ENCODE peak calls at places on chromosomes 6 and 20, in ten cellular contexts. Q, O, L, P, G, K, X, Y, J and F are unnamed samples.

GRCh38 chr6:117956386-117956785 is 49.3 kb downstream of the SLC35F1 start:
- DNase-seq in O (no peak), J (no peak), Q (no peak), G (no peak), L (no peak), Y (no peak), K (no peak), X (no peak), P (no peak), F (no peak)

GRCh38 chr6:39387785-39388184 is 65.3 kb upstream of the KCNK16 start:
- DNase-seq in J (peak; percentile 29), X (no peak), P (no peak), Y (no peak), Q (no peak), O (no peak), L (no peak), K (no peak), G (no peak), F (no peak)

GRCh38 chr6:166637001-166637400 is 9.9 kb upstream of the RPS6KA2 start:
- DNase-seq in O (peak; percentile 18), J (no peak), Y (no peak), P (no peak), G (no peak), X (no peak), Q (no peak), K (no peak), L (no peak), F (no peak)

GRCh38 chr20:48945840-48946514 is 24.5 kb downstream of the ARFGEF2 start:
- DNase-seq in Y (no peak), G (no peak), O (no peak), J (no peak), P (no peak), Q (no peak), L (peak; percentile 83), X (peak; percentile 88), K (peak; percentile 43), F (peak; percentile 30)

GRCh38 chr20:12936524-12936923 is 72.2 kb upstream of the SPTLC3 start:
- DNase-seq in Q (no peak), P (no peak), K (no peak), L (no peak), O (no peak), G (no peak), Y (no peak), J (no peak), X (no peak), F (no peak)

GRCh38 chr20:50320005-50320909 is 129.6 kb downstream of the CEBPB start:
- DNase-seq in X (peak; percentile 4), O (no peak), G (no peak), P (no peak), L (no peak), Y (no peak), K (no peak), J (no peak), Q (no peak), F (no peak)

GRCh38 chr6:117496383-117496990 is 14.0 kb downstream of the DCBLD1 start:
- DNase-seq in Q (no peak), X (no peak), Y (no peak), J (no peak), O (no peak), P (no peak), L (no peak), G (no peak), K (no peak), F (no peak)

GRCh38 chr6:21022343-21023107 is 488.3 kb downstream of the CDKAL1 start:
- DNase-seq in P (no peak), L (no peak), X (no peak), K (no peak), J (no peak), G (no peak), O (no peak), Q (no peak), Y (no peak), F (peak; percentile 60)

GRCh38 chr6:40307712-40308111 is 279.5 kb downstream of the LRFN2 start:
- DNase-seq in K (no peak), Q (no peak), L (no peak), X (no peak), J (no peak), G (no peak), O (no peak), P (no peak), Y (no peak), F (no peak)

GRCh38 chr6:33622456-33623431 is 1.6 kb downstream of the ITPR3 start:
- DNase-seq in L (no peak), Q (no peak), Y (no peak), K (no peak), G (no peak), X (peak; percentile 59), J (no peak), O (no peak), P (no peak), F (peak; percentile 50)

GRCh38 chr6:20919677-20920385 is 385.6 kb downstream of the CDKAL1 start:
- DNase-seq in K (no peak), G (no peak), P (no peak), O (no peak), J (no peak), L (no peak), X (no peak), Q (no peak), Y (no peak), F (no peak)

GRCh38 chr6:7058250-7058923 is 49.4 kb upstream of the RREB1 start:
- DNase-seq in P (no peak), G (no peak), O (no peak), X (peak; percentile 78), L (no peak), Q (no peak), K (no peak), J (no peak), Y (no peak), F (peak; percentile 86)

GRCh38 chr6:12751694-12752304 is 35.2 kb downstream of the PHACTR1 start:
- DNase-seq in P (no peak), Q (no peak), O (peak; percentile 50), X (peak; percentile 20), G (peak; percentile 3), L (peak; percentile 62), Y (peak; percentile 46), K (peak; percentile 52), J (no peak), F (peak; percentile 34)

GRCh38 chr20:653110-653589 is at the start of gene SRXN1:
- DNase-seq in P (peak; percentile 77), G (peak; percentile 75), O (peak; percentile 94), K (peak; percentile 93), Q (peak; percentile 89), X (peak; percentile 93), J (peak; percentile 96), Y (peak; percentile 91), L (peak; percentile 82), F (peak; percentile 89)
- TF ChIP-seq CTCF in P (peak; percentile 69), G (peak; percentile 70), O (peak; percentile 45), K (peak; percentile 57), Q (peak; percentile 67), X (no peak), J (peak; percentile 56), Y (peak; percentile 79), L (no peak), F (peak; percentile 48)

GRCh38 chr6:107606407-107606806 is 116.5 kb downstream of the SOBP start:
- DNase-seq in K (no peak), X (no peak), J (no peak), Y (no peak), L (no peak), Q (no peak), O (no peak), G (no peak), P (no peak), F (no peak)

GRCh38 chr6:107603029-107603428 is 113.1 kb downstream of the SOBP start:
- DNase-seq in X (no peak), Q (no peak), Y (no peak), P (no peak), O (no peak), L (no peak), K (no peak), G (no peak), J (no peak), F (no peak)

GRCh38 chr6:107607109-107607508 is 117.2 kb downstream of the SOBP start:
- DNase-seq in X (no peak), P (no peak), Q (peak; percentile 57), G (no peak), K (no peak), Y (peak; percentile 65), L (no peak), O (peak; percentile 72), J (no peak), F (no peak)

GRCh38 chr6:107601406-107601805 is 111.5 kb downstream of the SOBP start:
- DNase-seq in K (no peak), Q (no peak), O (no peak), G (no peak), Y (no peak), P (no peak), J (no peak), X (no peak), L (no peak), F (no peak)

DNA sequence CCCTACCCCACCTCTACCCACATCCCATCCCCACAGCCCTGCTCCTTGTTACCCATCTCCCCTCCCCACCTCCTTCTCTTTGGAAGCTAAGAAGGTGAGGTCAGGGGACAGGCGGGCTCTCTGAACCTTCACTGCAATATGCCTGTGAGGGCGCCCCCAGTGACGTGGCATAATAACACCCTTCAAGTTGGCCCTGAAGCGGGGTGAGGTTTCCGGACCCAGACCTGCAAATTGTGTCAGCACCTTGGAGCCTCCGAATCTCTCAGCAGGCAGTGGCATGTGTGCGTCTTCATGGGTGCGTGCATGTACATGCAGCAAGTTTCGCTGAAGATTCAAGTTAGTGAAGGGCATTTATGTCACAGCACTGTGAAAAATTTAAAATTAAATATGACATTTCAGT is 114.6 kb downstream of the SOBP start:
- DNase-seq in Y (no peak), Q (no peak), X (no peak), L (no peak), P (no peak), G (no peak), O (no peak), J (no peak), K (no peak), F (no peak)
- H3K4me1 ChIP-seq in Y (peaks cover 65% of the 10 kb centered on the region), Q (no peaks in the 10 kb centered on the region), X (peaks cover 4% of the 10 kb centered on the region), L (no peaks in the 10 kb centered on the region), P (no peaks in the 10 kb centered on the region), G (no peaks in the 10 kb centered on the region), O (peaks cover 24% of the 10 kb centered on the region), J (peaks cover 32% of the 10 kb centered on the region), K (peaks cover 7% of the 10 kb centered on the region), F (peaks cover 8% of the 10 kb centered on the region)

GRCh38 chr6:69232506-69233194 is 564.2 kb downstream of the LMBRD1 start:
- DNase-seq in X (peak; percentile 63), O (peak; percentile 80), K (peak; percentile 85), J (no peak), L (peak; percentile 71), G (no peak), P (peak; percentile 22), Q (peak; percentile 61), Y (peak; percentile 77), F (peak; percentile 70)
- TF ChIP-seq CTCF in X (no peak), O (no peak), K (no peak), J (no peak), L (no peak), G (no peak), P (no peak), Q (no peak), Y (peak; percentile 22), F (no peak)

DNA sequence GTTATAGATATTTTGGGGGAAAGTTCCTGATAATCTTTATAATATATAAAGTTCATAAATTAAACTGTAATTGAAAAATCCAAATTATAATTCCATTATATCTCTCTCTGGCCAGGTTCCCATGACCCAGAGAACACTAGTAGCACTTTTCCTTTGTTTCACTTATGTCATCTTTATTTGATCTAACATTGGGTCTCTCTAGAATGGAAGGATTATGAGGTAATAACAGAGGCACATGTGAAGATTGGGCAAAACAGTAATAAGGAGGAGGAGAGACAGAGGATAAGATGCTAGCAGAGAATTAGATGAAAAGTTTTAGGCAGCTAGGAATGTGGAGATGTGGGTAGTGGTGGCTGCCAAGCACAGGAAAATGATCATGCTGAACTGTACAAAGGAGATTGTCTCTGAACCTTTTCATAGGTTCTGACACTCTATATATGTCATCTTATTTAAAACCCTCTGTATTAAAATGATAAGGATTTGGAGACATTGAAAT is 3.3 kb downstream of the TAB2 start:
- DNase-seq in P (no peak), K (no peak), L (no peak), Q (no peak), X (no peak), G (no peak), J (no peak), Y (no peak), O (no peak), F (no peak)
- H3K4me1 ChIP-seq in P (peaks cover 40% of the 10 kb centered on the region), K (peaks cover 21% of the 10 kb centered on the region), L (no peaks in the 10 kb centered on the region), Q (peaks cover 4% of the 10 kb centered on the region), X (peaks cover 11% of the 10 kb centered on the region), G (peaks cover 63% of the 10 kb centered on the region), J (peaks cover 45% of the 10 kb centered on the region), Y (peaks cover 82% of the 10 kb centered on the region), O (peaks cover 24% of the 10 kb centered on the region), F (peaks cover 3% of the 10 kb centered on the region)